ENCODE peak calls at places on chromosomes 6 and 20, in eight cellular contexts. E is SJSA1, N is NCI-H1105, L is astrocyte of the spinal cord, R is T-helper 1 cell, X is type B pancreatic cell, J is germinal center, I is IMR-90. H is an unnamed sample.

GRCh38 chr20:54525906-54526596 is 50.7 kb downstream of the DOK5 start:
- DNase-seq in E (no peak), N (no peak), L (no peak), R (no peak), X (no peak), J (no peak), I (no peak), H (no peak)

GRCh38 chr6:2626381-2626780 is 124.3 kb downstream of the MYLK4 start:
- DNase-seq in E (no peak), N (no peak), L (peak), R (no peak), X (no peak), J (no peak), I (peak), H (no peak)

GRCh38 chr6:73964455-73964854 is 268.5 kb downstream of the CD109 start:
- DNase-seq in E (no peak), N (no peak), L (no peak), R (no peak), X (no peak), J (no peak), I (no peak), H (no peak)

GRCh38 chr6:40810176-40810575 is 223.0 kb upstream of the LRFN2 start:
- DNase-seq in E (no peak), N (no peak), L (no peak), R (no peak), X (no peak), J (no peak), I (no peak), H (peak)

GRCh38 chr6:74939309-74939708 is 266.5 kb downstream of the COL12A1 start:
- DNase-seq in E (no peak), N (no peak), L (peak), R (no peak), X (no peak), J (no peak), I (no peak), H (no peak)

GRCh38 chr20:53133628-53134027 is 161.5 kb downstream of the TSHZ2 start:
- DNase-seq in E (no peak), N (no peak), L (no peak), R (no peak), X (no peak), J (no peak), I (no peak), H (no peak)

GRCh38 chr6:150394053-150394875 is 25.5 kb downstream of the IYD start:
- DNase-seq in E (no peak), N (no peak), L (no peak), R (no peak), X (no peak), J (no peak), I (no peak), H (no peak)

GRCh38 chr6:143187173-143187908 is 126.7 kb downstream of the AIG1 start:
- DNase-seq in E (no peak), N (no peak), L (peak), R (no peak), X (no peak), J (no peak), I (peak), H (peak)

GRCh38 chr6:138563650-138564049 is 64.4 kb upstream of the NHSL1 start:
- DNase-seq in E (no peak), N (no peak), L (no peak), R (no peak), X (no peak), J (no peak), I (no peak), H (no peak)

GRCh38 chr6:88512951-88513350 is 346.8 kb upstream of the CNR1 start:
- DNase-seq in E (no peak), N (no peak), L (no peak), R (no peak), X (no peak), J (no peak), I (no peak), H (no peak)

GRCh38 chr6:56223995-56224394 is 23.4 kb downstream of the COL21A1 start:
- DNase-seq in E (no peak), N (no peak), L (peak), R (no peak), X (no peak), J (no peak), I (peak), H (peak)

GRCh38 chr20:58218665-58219341 is 9.7 kb downstream of the ANKRD60 start:
- DNase-seq in E (no peak), N (no peak), L (no peak), R (no peak), X (no peak), J (no peak), I (no peak), H (no peak)

GRCh38 chr6:138645976-138646640 is 127.5 kb upstream of the CCDC28A start:
- DNase-seq in E (no peak), N (no peak), L (no peak), R (no peak), X (no peak), J (no peak), I (no peak), H (no peak)

GRCh38 chr6:168319279-168320051 is at the start of gene DACT2:
- DNase-seq in E (no peak), N (no peak), L (no peak), R (no peak), X (no peak), J (no peak), I (no peak), H (no peak)

GRCh38 chr6:129707028-129707427 is 2.9 kb downstream of the ARHGAP18 start:
- DNase-seq in E (no peak), N (no peak), L (no peak), R (no peak), X (no peak), J (no peak), I (no peak), H (no peak)

GRCh38 chr20:63072231-63072791 is 65.5 kb upstream of the BHLHE23 start:
- DNase-seq in E (no peak), N (no peak), L (no peak), R (no peak), X (no peak), J (no peak), I (no peak), H (no peak)

GRCh38 chr20:35515949-35516645 is 13.4 kb downstream of the C20orf173 start:
- DNase-seq in E (peak), N (no peak), L (peak), R (no peak), X (no peak), J (no peak), I (peak), H (peak)

GRCh38 chr6:7986219-7986618 is 75.6 kb upstream of the TXNDC5 start:
- DNase-seq in E (no peak), N (no peak), L (no peak), R (no peak), X (no peak), J (no peak), I (no peak), H (no peak)

GRCh38 chr6:49923826-49924225 is 40.1 kb downstream of the DEFB114 start:
- DNase-seq in E (no peak), N (no peak), L (no peak), R (no peak), X (no peak), J (no peak), I (no peak), H (no peak)

GRCh38 chr6:117441824-117442264 is 16.1 kb upstream of the ROS1 start:
- DNase-seq in E (no peak), N (no peak), L (peak), R (no peak), X (no peak), J (no peak), I (peak), H (no peak)

GRCh38 chr6:105932440-105932839 is 153.7 kb upstream of the PRDM1 start:
- DNase-seq in E (no peak), N (no peak), L (no peak), R (no peak), X (no peak), J (no peak), I (peak), H (no peak)

GRCh38 chr6:130136803-130137202 is 85.9 kb downstream of the SAMD3 start:
- DNase-seq in E (no peak), N (no peak), L (no peak), R (no peak), X (no peak), J (no peak), I (peak), H (no peak)

GRCh38 chr6:106315765-106316375 is 9.7 kb downstream of the ATG5 start:
- DNase-seq in E (no peak), N (peak), L (peak), R (no peak), X (no peak), J (no peak), I (no peak), H (no peak)

GRCh38 chr20:3090565-3090964 is 6.0 kb upstream of the AVP start:
- DNase-seq in E (no peak), N (no peak), L (no peak), R (no peak), X (no peak), J (no peak), I (no peak), H (no peak)

GRCh38 chr6:288861-289260 is 3.4 kb upstream of the DUSP22 start:
- DNase-seq in E (no peak), N (no peak), L (no peak), R (no peak), X (peak), J (no peak), I (no peak), H (no peak)

GRCh38 chr6:44464051-44464450 is 76.5 kb downstream of the CDC5L start:
- DNase-seq in E (no peak), N (no peak), L (no peak), R (no peak), X (no peak), J (no peak), I (no peak), H (no peak)

GRCh38 chr6:160520043-160520904 is 143.8 kb downstream of the LPA start:
- DNase-seq in E (peak), N (peak), L (peak), R (peak), X (peak), J (peak), I (peak), H (peak)

GRCh38 chr20:11902264-11902663 is 15.4 kb upstream of the BTBD3 start:
- DNase-seq in E (no peak), N (no peak), L (peak), R (no peak), X (no peak), J (no peak), I (peak), H (peak)

GRCh38 chr20:6420336-6420735 is 297.5 kb upstream of the FERMT1 start:
- DNase-seq in E (no peak), N (no peak), L (no peak), R (no peak), X (no peak), J (no peak), I (peak), H (no peak)

GRCh38 chr6:143286280-143286795 is 164.2 kb downstream of the ADAT2 start:
- DNase-seq in E (no peak), N (no peak), L (peak), R (no peak), X (no peak), J (no peak), I (peak), H (no peak)

GRCh38 chr20:24738981-24739633 is 210.0 kb upstream of the CST7 start:
- DNase-seq in E (no peak), N (no peak), L (peak), R (no peak), X (no peak), J (no peak), I (no peak), H (no peak)

GRCh38 chr6:7587631-7588100 is 2.3 kb upstream of the SNRNP48 start:
- DNase-seq in E (no peak), N (no peak), L (peak), R (no peak), X (no peak), J (no peak), I (peak), H (peak)

GRCh38 chr6:148723484-148723883 is 23.3 kb upstream of the UST start:
- DNase-seq in E (no peak), N (no peak), L (peak), R (no peak), X (no peak), J (no peak), I (peak), H (peak)

GRCh38 chr6:144190593-144190992 is 40.3 kb downstream of the STX11 start:
- DNase-seq in E (no peak), N (no peak), L (peak), R (no peak), X (no peak), J (no peak), I (peak), H (no peak)

GRCh38 chr6:168864541-168865495 is 388.8 kb downstream of the THBS2 start:
- DNase-seq in E (no peak), N (no peak), L (no peak), R (no peak), X (no peak), J (no peak), I (no peak), H (no peak)

GRCh38 chr20:8388146-8388545 is 256.1 kb downstream of the PLCB1 start:
- DNase-seq in E (no peak), N (no peak), L (peak), R (no peak), X (no peak), J (no peak), I (peak), H (peak)

GRCh38 chr6:25590986-25591385 is 61.0 kb upstream of the SCGN start:
- DNase-seq in E (no peak), N (peak), L (no peak), R (no peak), X (no peak), J (no peak), I (no peak), H (no peak)

GRCh38 chr6:109478222-109478805 is 4.7 kb downstream of the ZBTB24 start:
- DNase-seq in E (no peak), N (no peak), L (no peak), R (no peak), X (no peak), J (no peak), I (no peak), H (no peak)